ENCODE peak calls at places on chromosomes 16 and 17, in six cellular contexts. J, D, N, W, M and X are unnamed samples.

GRCh38 chr17:55990332-55991006 is 162.8 kb upstream of the ANKFN1 start:
- DNase-seq in J (no peak), W (no peak), N (no peak), M (no peak), D (no peak), X (no peak)

GRCh38 chr16:74521691-74522090 is 85.2 kb downstream of the GLG1 start:
- DNase-seq in M (no peak), J (no peak), D (no peak), W (no peak), N (no peak), X (no peak)

GRCh38 chr17:46832945-46833839 is 14.7 kb upstream of the WNT3 start:
- DNase-seq in M (no peak), W (no peak), D (peak), J (no peak), N (no peak), X (no peak)

GRCh38 chr16:19830902-19831555 is 53.6 kb downstream of the GPRC5B start:
- DNase-seq in M (peak), N (no peak), D (no peak), J (no peak), W (no peak), X (no peak)

GRCh38 chr17:74935585-74936469 is at the start of gene OTOP3:
- DNase-seq in N (no peak), M (no peak), D (no peak), J (no peak), W (no peak), X (no peak)

GRCh38 chr17:75610103-75610984 is 22.7 kb downstream of the MYO15B start:
- DNase-seq in M (no peak), J (no peak), W (no peak), N (peak), D (no peak), X (no peak)

GRCh38 chr16:50021509-50021908 is 3.5 kb upstream of the CNEP1R1 start:
- DNase-seq in J (no peak), D (no peak), M (no peak), N (peak), W (no peak), X (no peak)

GRCh38 chr17:12900474-12900873 is 111.2 kb downstream of the ARHGAP44 start:
- DNase-seq in M (no peak), N (no peak), J (no peak), D (no peak), W (no peak), X (no peak)

GRCh38 chr16:79770244-79771064 is 169.9 kb upstream of the MAF start:
- DNase-seq in D (peak), J (peak), N (peak), W (peak), M (no peak), X (peak)

GRCh38 chr17:48077555-48077954 is 23.7 kb downstream of the CBX1 start:
- DNase-seq in W (no peak), J (no peak), M (no peak), N (no peak), D (no peak), X (no peak)

GRCh38 chr17:75394332-75394918 is 11.1 kb downstream of the GRB2 start:
- DNase-seq in M (no peak), J (no peak), D (no peak), W (no peak), N (no peak), X (no peak)

GRCh38 chr17:40958086-40958953 is 8.4 kb downstream of the KRT39 start:
- DNase-seq in N (peak), M (no peak), D (peak), J (no peak), W (no peak), X (no peak)

GRCh38 chr16:72286936-72287620 is 115.1 kb upstream of the PMFBP1 start:
- DNase-seq in W (no peak), J (no peak), D (no peak), M (no peak), N (no peak), X (no peak)

GRCh38 chr17:29078183-29079045 is 35.5 kb downstream of the PIPOX start:
- DNase-seq in W (no peak), M (no peak), N (no peak), D (no peak), J (no peak), X (no peak)

GRCh38 chr17:4641297-4642195 is at the start of gene ALOX15:
- DNase-seq in M (no peak), D (no peak), W (no peak), N (no peak), J (no peak), X (no peak)

GRCh38 chr16:10957771-10958486 is 13.6 kb downstream of the CLEC16A start:
- DNase-seq in J (no peak), N (no peak), D (no peak), W (no peak), M (no peak), X (no peak)

GRCh38 chr17:11853321-11854151 is 143.7 kb downstream of the ZNF18 start:
- DNase-seq in M (no peak), W (no peak), D (no peak), N (no peak), J (no peak), X (no peak)

GRCh38 chr17:48215583-48216139 is 108.1 kb downstream of the SNX11 start:
- DNase-seq in W (no peak), D (peak), M (peak), J (no peak), N (peak), X (no peak)

GRCh38 chr17:58318065-58318481 is 10.5 kb downstream of the TSPOAP1 start:
- DNase-seq in M (no peak), N (no peak), J (no peak), D (no peak), W (no peak), X (no peak)

GRCh38 chr17:49548506-49549310 is 27.0 kb upstream of the NXPH3 start:
- DNase-seq in J (no peak), N (peak), W (no peak), M (no peak), D (peak), X (no peak)

GRCh38 chr16:35745821-35746248 is 2286.4 kb downstream of the TP53TG3F start:
- DNase-seq in N (no peak), W (no peak), J (no peak), D (no peak), M (no peak), X (no peak)

GRCh38 chr17:35313875-35314409 is 59.5 kb downstream of the SLFN11 start:
- DNase-seq in D (no peak), N (no peak), J (no peak), W (peak), M (no peak), X (no peak)

GRCh38 chr16:89257281-89257731 is 39.8 kb downstream of the ZNF778 start:
- DNase-seq in J (no peak), M (no peak), W (no peak), D (no peak), N (peak), X (no peak)

GRCh38 chr16:80167657-80168056 is 373.1 kb upstream of the DYNLRB2 start:
- DNase-seq in N (no peak), W (no peak), J (no peak), D (no peak), M (no peak), X (no peak)

GRCh38 chr17:65797809-65798208 is 236.4 kb upstream of the AXIN2 start:
- DNase-seq in M (no peak), J (no peak), N (peak), W (peak), D (no peak), X (no peak)

GRCh38 chr17:76517638-76518038 is 16.4 kb upstream of the RHBDF2 start:
- DNase-seq in D (no peak), W (no peak), N (no peak), J (no peak), M (no peak), X (no peak)

GRCh38 chr17:50339381-50339780 is 6.5 kb upstream of the XYLT2 start:
- DNase-seq in J (no peak), D (no peak), N (no peak), M (no peak), W (no peak), X (no peak)

GRCh38 chr17:53032861-53033271 is 789.9 kb upstream of the KIF2B start:
- DNase-seq in J (no peak), D (peak), M (peak), N (peak), W (no peak), X (no peak)

GRCh38 chr16:66952430-66953139 is 8.5 kb upstream of the CES3 start:
- DNase-seq in W (no peak), N (no peak), M (no peak), J (no peak), D (no peak), X (no peak)

GRCh38 chr16:68994324-68994723 is 111.1 kb upstream of the HAS3 start:
- DNase-seq in W (no peak), D (no peak), J (no peak), M (no peak), N (peak), X (no peak)

GRCh38 chr17:31678431-31678830 is 180.6 kb downstream of the COPRS start:
- DNase-seq in J (no peak), D (no peak), W (no peak), M (no peak), N (no peak), X (peak)

GRCh38 chr17:41777579-41778188 is 8.8 kb downstream of the JUP start:
- DNase-seq in D (peak), N (no peak), M (peak), J (no peak), W (no peak), X (no peak)

GRCh38 chr17:7260601-7261376 is 1.5 kb downstream of the CLDN7 start:
- DNase-seq in M (no peak), J (no peak), D (peak), W (peak), N (peak), X (no peak)

GRCh38 chr16:71669926-71670536 is 44.0 kb downstream of the MARVELD3 start:
- DNase-seq in W (no peak), D (no peak), J (no peak), N (peak), M (no peak), X (no peak)

GRCh38 chr16:200388-200787 is 20.1 kb downstream of the HBQ1 start:
- DNase-seq in M (no peak), N (no peak), W (no peak), D (no peak), J (no peak), X (no peak)

GRCh38 chr17:66087073-66087472 is 104.9 kb downstream of the CEP112 start:
- DNase-seq in J (no peak), N (no peak), W (no peak), D (no peak), M (no peak), X (no peak)